ENCODE peak calls at places on chromosomes 11 and 22, in six cellular contexts. Q is WTC11, K is HCT116, B is H1, Y is HepG2, D is GM12878. W is an unnamed sample.

GRCh38 chr22:45493286-45493771 is 9.4 kb upstream of the FBLN1 start:
- DNase-seq in Q (no peak), K (no peak), B (no peak), Y (no peak), D (no peak), W (no peak)

GRCh38 chr11:312092-312816 is 1.6 kb upstream of the IFITM1 start:
- DNase-seq in Y (no peak), D (no peak), K (no peak), Q (no peak), B (no peak), W (no peak)

GRCh38 chr22:47063071-47063509 is 300.6 kb downstream of the TBC1D22A start:
- DNase-seq in K (no peak), Q (no peak), Y (no peak), D (no peak), B (no peak), W (no peak)

GRCh38 chr11:1193326-1194230 is 29.3 kb upstream of the MUC5B start:
- DNase-seq in B (no peak), D (no peak), Y (no peak), Q (peak), K (no peak), W (no peak)

GRCh38 chr11:130536106-130537040 is 87.9 kb downstream of the ADAMTS15 start:
- DNase-seq in K (no peak), Y (no peak), B (no peak), Q (no peak), D (no peak), W (no peak)

GRCh38 chr11:128240546-128240945 is 346.8 kb downstream of the ETS1 start:
- DNase-seq in D (no peak), Y (no peak), K (no peak), Q (no peak), B (no peak), W (no peak)

GRCh38 chr22:44584256-44584902 is 86.3 kb upstream of the RTL6 start:
- DNase-seq in Y (no peak), K (no peak), D (no peak), Q (no peak), B (no peak), W (no peak)

GRCh38 chr11:94675239-94675638 is 92.9 kb upstream of the AMOTL1 start:
- DNase-seq in D (no peak), Y (no peak), B (no peak), Q (no peak), K (no peak), W (no peak)

GRCh38 chr22:20641919-20642579 is 131.9 kb upstream of the SERPIND1 start:
- DNase-seq in B (no peak), K (no peak), D (no peak), Q (no peak), Y (no peak), W (no peak)

GRCh38 chr22:27474711-27475547 is 326.6 kb downstream of the MN1 start:
- DNase-seq in Y (no peak), D (no peak), B (peak), Q (peak), K (peak), W (no peak)

GRCh38 chr22:27472975-27473374 is 328.6 kb downstream of the MN1 start:
- DNase-seq in D (no peak), Y (no peak), K (no peak), Q (no peak), B (no peak), W (no peak)

GRCh38 chr22:27475548-27475897 is 326.0 kb downstream of the MN1 start:
- DNase-seq in Q (no peak), D (no peak), Y (no peak), B (no peak), K (no peak), W (no peak)

GRCh38 chr22:27474112-27474571 is 327.4 kb downstream of the MN1 start:
- DNase-seq in Y (no peak), B (no peak), K (no peak), D (no peak), Q (no peak), W (no peak)

GRCh38 chr22:27473533-27473932 is 328.0 kb downstream of the MN1 start:
- DNase-seq in D (no peak), K (peak), B (no peak), Y (no peak), Q (no peak), W (no peak)
- TF ChIP-seq SP1 in D (no peak), K (no peak), B (no peak), Y (no peak), Q (no peak), W (no peak)

DNA sequence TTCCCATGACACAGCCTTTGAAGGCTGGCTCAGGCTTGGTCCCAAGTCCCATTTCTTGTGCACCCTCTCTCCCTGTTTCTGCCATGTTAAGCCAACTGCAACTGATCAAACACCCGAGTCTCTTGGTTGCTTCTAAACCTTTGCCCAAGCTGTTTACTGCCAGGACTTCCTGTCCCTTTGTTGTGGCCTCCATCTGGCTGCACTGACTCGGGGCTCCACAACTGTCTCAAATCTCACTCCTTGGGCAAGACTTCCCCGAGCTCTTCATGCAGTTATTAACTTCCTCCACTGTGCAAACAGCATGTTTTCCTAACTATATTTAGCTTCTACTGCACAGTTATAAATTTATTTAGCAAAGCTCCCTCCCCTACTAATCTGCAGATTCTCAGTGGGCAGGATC is 4.3 kb downstream of the VPREB1 start:
- DNase-seq in Q (no peak), K (no peak), D (no peak), Y (no peak), B (no peak), W (no peak)
- TF ChIP-seq SP1 in Q (no peak), K (no peak), D (no peak), Y (no peak), B (no peak), W (no peak)

DNA sequence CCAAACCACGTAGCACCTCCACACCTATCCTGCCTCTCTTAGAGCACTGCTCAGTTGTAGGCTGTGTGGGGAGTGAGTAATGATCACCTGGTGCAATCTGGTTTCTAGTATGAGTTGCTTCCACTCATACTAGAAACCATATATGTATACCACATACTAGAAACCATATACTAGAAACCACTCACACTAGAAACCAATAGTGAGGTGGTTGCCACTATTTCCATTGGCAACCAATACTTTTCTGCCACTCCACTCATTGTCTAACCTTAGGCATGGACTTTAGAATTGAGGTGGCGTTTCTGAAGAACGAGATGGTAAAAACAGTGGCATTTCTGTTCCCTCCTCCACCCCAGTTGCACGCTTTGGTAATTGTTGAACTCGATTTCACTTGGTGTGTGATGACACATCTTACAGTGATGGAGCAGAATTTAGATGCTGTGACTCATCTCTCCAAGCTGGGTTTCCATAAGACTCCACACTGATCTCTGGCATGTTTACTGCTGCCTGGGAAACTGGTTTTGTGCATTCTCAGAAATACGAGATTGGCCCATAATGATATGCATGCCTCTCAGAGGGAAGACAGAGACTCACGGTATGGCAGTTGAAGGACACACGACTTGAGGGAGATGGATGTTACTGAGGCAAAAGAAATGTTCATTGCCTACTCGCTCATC is 82.9 kb downstream of the KIRREL3 start:
- DNase-seq in Q (no peak), Y (no peak), D (peak), B (no peak), K (no peak), W (no peak)
- TF ChIP-seq SP1 in Q (no peak), Y (no peak), D (no peak), B (no peak), K (no peak), W (no peak)

GRCh38 chr11:29272019-29272654 is 744.7 kb downstream of the KCNA4 start:
- DNase-seq in Y (no peak), Q (no peak), K (peak), B (no peak), D (no peak), W (no peak)
- TF ChIP-seq SP1 in Y (no peak), Q (no peak), K (no peak), B (no peak), D (no peak), W (no peak)

DNA sequence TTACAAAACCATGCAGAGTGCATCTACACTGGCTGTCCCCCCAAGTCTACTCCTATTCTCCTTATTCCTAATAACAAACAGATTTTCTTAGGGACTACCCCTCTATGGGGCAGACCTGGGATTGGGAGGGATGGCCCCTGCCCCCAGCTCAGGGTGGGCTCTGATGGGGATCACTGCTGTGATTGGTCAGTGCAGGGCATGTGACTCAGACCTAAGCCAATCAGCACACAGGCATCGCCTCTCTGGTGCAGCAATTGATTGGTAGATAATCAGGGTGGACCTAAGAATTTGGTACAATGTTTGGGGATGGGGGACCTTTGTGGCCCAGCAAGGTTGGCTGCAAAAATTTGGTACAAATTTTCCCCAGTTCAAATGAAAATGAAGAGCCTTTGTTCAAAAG is 57.2 kb upstream of the SHANK2 start:
- DNase-seq in D (no peak), Q (no peak), K (no peak), B (no peak), Y (no peak), W (no peak)
- TF ChIP-seq SP1 in D (no peak), Q (no peak), K (no peak), B (no peak), Y (no peak), W (no peak)

DNA sequence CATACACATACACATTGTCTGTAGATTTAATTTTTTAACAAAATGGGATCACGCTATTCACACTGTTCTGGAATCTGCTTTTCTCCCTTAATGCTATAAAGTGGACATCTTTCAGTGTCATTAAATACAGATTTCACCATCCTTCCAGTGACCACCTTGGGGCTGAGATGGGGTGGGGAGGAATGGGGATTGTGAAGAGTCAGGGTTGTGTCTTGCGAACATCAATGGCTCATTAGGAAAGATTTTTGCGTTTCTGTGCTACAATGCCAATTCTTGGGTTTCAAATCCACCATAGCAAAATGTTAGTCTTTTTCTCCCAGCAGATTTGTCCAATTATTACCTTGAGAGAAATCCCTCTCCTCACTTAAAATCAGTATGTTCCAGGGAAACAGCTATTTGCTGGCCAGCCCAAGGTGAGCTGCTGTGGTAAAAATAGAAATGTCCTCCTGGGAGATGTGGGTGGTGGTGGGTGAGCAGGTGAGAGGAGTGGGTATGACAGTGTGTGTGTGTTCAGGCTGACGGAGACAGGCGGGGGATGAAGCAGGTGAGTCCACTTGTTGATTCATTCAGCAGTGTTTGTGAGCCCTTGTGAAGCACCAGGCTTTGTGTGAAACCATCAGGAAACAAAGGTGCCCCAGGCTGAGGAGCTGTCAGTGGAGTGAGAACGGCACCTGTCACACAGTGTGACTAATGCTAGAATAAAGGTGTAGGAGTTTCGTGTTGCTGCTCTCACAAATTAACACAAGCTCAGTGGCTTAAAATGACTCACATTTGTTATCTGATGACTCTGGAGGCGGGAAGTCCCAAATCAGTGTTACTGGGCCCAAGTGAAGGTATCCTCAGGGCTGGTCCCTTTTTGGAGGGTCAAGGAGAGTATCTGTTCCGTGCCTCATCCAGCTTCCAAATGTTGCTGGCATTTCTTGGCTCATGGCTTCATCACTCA is 1.7 kb upstream of the CBX6 start:
- DNase-seq in Y (no peak), Q (no peak), B (no peak), K (no peak), D (peak), W (peak)
- TF ChIP-seq SP1 in Y (no peak), Q (no peak), B (no peak), K (no peak), D (peak), W (no peak)

GRCh38 chr11:67466962-67467771 is 1.9 kb downstream of the TMEM134 start:
- DNase-seq in Y (no peak), D (no peak), B (no peak), Q (no peak), K (no peak), W (no peak)

GRCh38 chr11:67466367-67466766 is 2.7 kb downstream of the TMEM134 start:
- DNase-seq in Q (no peak), Y (no peak), B (no peak), K (no peak), D (no peak), W (no peak)

GRCh38 chr11:67468509-67468834 is 579 bp downstream of the TMEM134 start:
- DNase-seq in D (no peak), B (no peak), Q (no peak), K (no peak), Y (no peak), W (no peak)

GRCh38 chr11:67468835-67469811 is at the start of gene TMEM134:
- DNase-seq in K (peak), Q (peak), Y (peak), D (peak), B (peak), W (peak)

GRCh38 chr11:67468056-67468455 is 995 bp downstream of the TMEM134 start:
- DNase-seq in Q (no peak), D (no peak), Y (no peak), K (no peak), B (no peak), W (no peak)
- TF ChIP-seq SP1 in Q (no peak), D (no peak), Y (no peak), K (no peak), B (no peak), W (no peak)

DNA sequence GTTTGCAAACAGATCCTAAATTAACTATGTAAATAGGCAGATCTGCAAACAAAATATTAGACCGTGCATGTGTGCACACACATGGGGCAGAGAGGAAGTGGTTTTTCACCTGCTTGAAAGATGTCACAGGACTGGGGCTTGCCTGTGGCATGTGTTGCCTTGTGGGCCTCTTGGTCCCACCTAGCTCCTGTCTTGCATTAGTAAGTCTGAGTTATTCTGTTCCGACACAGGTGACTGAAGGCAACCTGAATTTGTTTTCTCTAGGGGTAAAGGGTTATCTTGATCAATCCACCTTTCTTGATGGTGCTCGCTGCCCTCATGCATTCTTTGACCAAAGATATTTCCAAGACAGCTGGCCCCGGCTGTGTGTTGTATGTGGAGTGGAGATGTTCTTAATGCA is 667.5 kb downstream of the NTM start:
- DNase-seq in B (no peak), Q (no peak), K (no peak), D (no peak), Y (no peak), W (no peak)
- TF ChIP-seq SP1 in B (no peak), Q (no peak), K (no peak), D (no peak), Y (no peak), W (no peak)

DNA sequence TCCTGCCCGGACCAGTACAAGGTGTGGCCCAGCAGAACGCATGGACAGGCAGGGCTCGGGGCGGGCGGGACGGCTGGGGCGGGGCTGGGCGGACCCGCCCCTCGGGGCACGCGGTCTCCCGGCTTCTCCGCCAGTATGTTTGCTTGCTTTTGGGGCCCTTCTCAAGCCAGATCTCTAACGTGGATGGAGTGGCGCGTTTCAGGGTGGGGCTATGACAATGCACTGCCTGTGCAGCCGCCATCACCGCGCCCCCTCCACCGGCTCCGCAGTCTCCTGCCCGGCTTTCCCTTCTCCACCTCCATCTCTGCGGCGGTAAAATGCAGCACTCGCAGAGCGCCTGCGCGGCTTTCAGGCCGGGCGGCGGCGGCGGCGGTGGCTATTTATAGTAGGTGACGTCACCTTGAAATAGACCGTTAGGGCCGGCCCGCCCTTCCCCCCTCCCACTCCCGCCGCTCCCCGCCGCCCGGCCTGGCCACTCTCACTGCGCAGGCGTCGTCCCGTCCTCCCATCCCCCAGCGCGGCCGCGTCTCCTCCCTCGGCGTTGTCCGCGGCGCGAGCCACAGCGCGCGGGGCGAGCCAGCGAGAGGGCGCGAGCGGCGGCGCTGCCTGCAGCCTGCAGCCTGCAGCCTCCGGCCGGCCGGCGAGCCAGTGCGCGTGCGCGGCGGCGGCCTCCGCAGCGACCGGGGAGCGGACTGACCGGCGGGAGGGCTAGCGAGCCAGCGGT is at the start of gene YWHAH:
- DNase-seq in D (peak), K (peak), Q (peak), Y (peak), B (peak), W (peak)
- TF ChIP-seq SP1 in D (no peak), K (no peak), Q (peak), Y (no peak), B (no peak), W (no peak)

W was measured in HEK293T.